ENCODE peak calls at places on chromosomes 13 and 19, in seven cellular contexts. One of them, this sample, is unnamed.

GRCh38 chr13:99926014-99926731 is 45.4 kb downstream of the ZIC5 start:
- DNase-seq in mesenchymal stem cell: no peak
- DNase-seq in H1: no peak
- DNase-seq in IMR-90: peak
- DNase-seq in neuronal stem cell: no peak
- DNase-seq in mesendoderm: no peak
- DNase-seq in trophoblast cell: peak
- DNase-seq in this sample: no peak

GRCh38 chr13:75129331-75129730 is 352.6 kb downstream of the TBC1D4 start:
- DNase-seq in H1: no peak
- DNase-seq in IMR-90: no peak
- DNase-seq in neuronal stem cell: no peak
- DNase-seq in mesenchymal stem cell: no peak
- DNase-seq in mesendoderm: no peak
- DNase-seq in trophoblast cell: no peak
- DNase-seq in this sample: no peak

GRCh38 chr13:38804536-38804935 is 117.7 kb downstream of the FREM2 start:
- DNase-seq in mesendoderm: no peak
- DNase-seq in H1: no peak
- DNase-seq in IMR-90: no peak
- DNase-seq in neuronal stem cell: no peak
- DNase-seq in trophoblast cell: no peak
- DNase-seq in mesenchymal stem cell: no peak
- DNase-seq in this sample: no peak

GRCh38 chr13:78370231-78370630 is 233.1 kb downstream of the POU4F1 start:
- DNase-seq in H1: no peak
- DNase-seq in IMR-90: no peak
- DNase-seq in mesendoderm: no peak
- DNase-seq in trophoblast cell: no peak
- DNase-seq in mesenchymal stem cell: no peak
- DNase-seq in neuronal stem cell: no peak
- DNase-seq in this sample: no peak

GRCh38 chr19:12603714-12604113 is 6.9 kb downstream of the ZNF490 start:
- DNase-seq in mesenchymal stem cell: no peak
- DNase-seq in mesendoderm: no peak
- DNase-seq in H1: no peak
- DNase-seq in trophoblast cell: no peak
- DNase-seq in neuronal stem cell: no peak
- DNase-seq in IMR-90: peak
- DNase-seq in this sample: no peak

GRCh38 chr19:801030-801860 is 4.0 kb downstream of the PTBP1 start:
- DNase-seq in IMR-90: no peak
- DNase-seq in mesendoderm: no peak
- DNase-seq in mesenchymal stem cell: no peak
- DNase-seq in H1: no peak
- DNase-seq in trophoblast cell: peak
- DNase-seq in neuronal stem cell: no peak
- DNase-seq in this sample: no peak

GRCh38 chr13:68584776-68585175 is 1354.6 kb upstream of the PCDH9 start:
- DNase-seq in trophoblast cell: no peak
- DNase-seq in neuronal stem cell: no peak
- DNase-seq in H1: no peak
- DNase-seq in IMR-90: no peak
- DNase-seq in mesendoderm: no peak
- DNase-seq in mesenchymal stem cell: no peak
- DNase-seq in this sample: no peak

GRCh38 chr19:56987184-56987583 is 132.6 kb upstream of the USP29 start:
- DNase-seq in IMR-90: no peak
- DNase-seq in mesendoderm: peak
- DNase-seq in H1: no peak
- DNase-seq in trophoblast cell: no peak
- DNase-seq in mesenchymal stem cell: no peak
- DNase-seq in neuronal stem cell: no peak
- DNase-seq in this sample: no peak

GRCh38 chr19:42277821-42278809 is 9.1 kb downstream of the CIC start:
- DNase-seq in mesenchymal stem cell: peak
- DNase-seq in H1: no peak
- DNase-seq in mesendoderm: no peak
- DNase-seq in IMR-90: no peak
- DNase-seq in trophoblast cell: no peak
- DNase-seq in neuronal stem cell: no peak
- DNase-seq in this sample: peak
- H3K23ac ChIP-seq in mesenchymal stem cell: no peak
- H3K23ac ChIP-seq in H1: no peak
- H3K23ac ChIP-seq in mesendoderm: no peak
- H3K23ac ChIP-seq in IMR-90: no peak
- H3K23ac ChIP-seq in trophoblast cell: no peak
- H3K23ac ChIP-seq in neuronal stem cell: peak
- H3K23ac ChIP-seq in this sample: no peak

GRCh38 chr13:112131740-112132113 is 64.8 kb downstream of the SOX1 start:
- DNase-seq in IMR-90: no peak
- DNase-seq in trophoblast cell: no peak
- DNase-seq in neuronal stem cell: no peak
- DNase-seq in H1: no peak
- DNase-seq in mesenchymal stem cell: no peak
- DNase-seq in mesendoderm: no peak
- DNase-seq in this sample: no peak

GRCh38 chr13:112129557-112129956 is 62.6 kb downstream of the SOX1 start:
- DNase-seq in H1: no peak
- DNase-seq in neuronal stem cell: no peak
- DNase-seq in mesenchymal stem cell: no peak
- DNase-seq in IMR-90: no peak
- DNase-seq in trophoblast cell: no peak
- DNase-seq in mesendoderm: no peak
- DNase-seq in this sample: no peak

GRCh38 chr13:112132619-112133018 is 65.7 kb downstream of the SOX1 start:
- DNase-seq in H1: no peak
- DNase-seq in mesendoderm: no peak
- DNase-seq in mesenchymal stem cell: no peak
- DNase-seq in IMR-90: no peak
- DNase-seq in trophoblast cell: no peak
- DNase-seq in neuronal stem cell: no peak
- DNase-seq in this sample: no peak

GRCh38 chr13:112132142-112132541 is 65.2 kb downstream of the SOX1 start:
- DNase-seq in H1: no peak
- DNase-seq in trophoblast cell: no peak
- DNase-seq in mesenchymal stem cell: no peak
- DNase-seq in IMR-90: no peak
- DNase-seq in neuronal stem cell: no peak
- DNase-seq in mesendoderm: no peak
- DNase-seq in this sample: no peak

DNA sequence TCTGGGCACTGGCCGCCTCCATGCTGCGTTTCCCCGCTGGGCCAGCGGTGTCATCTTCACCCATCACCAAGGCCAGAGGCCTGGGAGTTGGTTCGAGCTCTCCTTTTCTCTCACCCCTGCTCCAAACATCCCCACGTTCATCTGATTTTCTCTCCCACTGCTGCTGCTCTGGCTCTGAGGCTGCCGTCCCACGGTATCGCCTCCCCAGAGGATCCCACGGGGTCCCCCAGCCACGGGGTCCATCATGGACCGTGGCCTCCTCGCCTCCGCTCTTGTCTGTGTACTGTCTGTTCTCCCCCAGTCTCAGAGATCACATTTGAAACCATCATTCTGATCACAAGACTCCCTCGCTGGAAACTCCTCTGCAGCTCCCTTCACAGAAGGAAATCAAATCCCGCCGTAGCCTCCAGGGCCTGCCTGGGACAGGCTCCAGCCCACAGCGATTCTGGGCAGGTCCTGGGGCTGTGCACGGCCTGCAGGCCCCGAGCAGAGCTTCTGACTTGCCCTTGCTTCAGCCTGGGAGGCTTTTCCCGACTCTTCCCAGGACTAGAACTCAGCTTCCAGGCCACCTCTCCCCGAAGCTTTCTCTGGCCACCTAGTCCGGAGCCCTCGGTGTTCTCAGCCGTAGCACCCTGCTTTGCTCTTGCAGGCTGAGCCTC is 64.3 kb downstream of the SOX1 start:
- DNase-seq in H1: no peak
- DNase-seq in trophoblast cell: no peak
- DNase-seq in mesendoderm: no peak
- DNase-seq in mesenchymal stem cell: no peak
- DNase-seq in IMR-90: no peak
- DNase-seq in neuronal stem cell: no peak
- DNase-seq in this sample: no peak
- H2BK120ac ChIP-seq in H1: no peak
- H2BK120ac ChIP-seq in trophoblast cell: no peak
- H2BK120ac ChIP-seq in mesendoderm: no peak
- H2BK120ac ChIP-seq in mesenchymal stem cell: no peak
- H2BK120ac ChIP-seq in IMR-90: no peak
- H2BK120ac ChIP-seq in neuronal stem cell: peak
- H2BK120ac ChIP-seq in this sample: no peak

GRCh38 chr13:37058801-37059135 is 720 bp downstream of the SUPT20H start:
- DNase-seq in mesenchymal stem cell: no peak
- DNase-seq in IMR-90: no peak
- DNase-seq in neuronal stem cell: no peak
- DNase-seq in mesendoderm: no peak
- DNase-seq in trophoblast cell: no peak
- DNase-seq in H1: no peak
- DNase-seq in this sample: peak
- H3K23ac ChIP-seq in mesenchymal stem cell: no peak
- H3K23ac ChIP-seq in IMR-90: peak
- H3K23ac ChIP-seq in neuronal stem cell: no peak
- H3K23ac ChIP-seq in mesendoderm: no peak
- H3K23ac ChIP-seq in trophoblast cell: no peak
- H3K23ac ChIP-seq in H1: no peak
- H3K23ac ChIP-seq in this sample: no peak

GRCh38 chr13:30802953-30803478 is 67.7 kb downstream of the ALOX5AP start:
- DNase-seq in mesendoderm: peak
- DNase-seq in neuronal stem cell: peak
- DNase-seq in H1: peak
- DNase-seq in trophoblast cell: peak
- DNase-seq in mesenchymal stem cell: peak
- DNase-seq in IMR-90: peak
- DNase-seq in this sample: peak
- H2BK120ac ChIP-seq in mesendoderm: no peak
- H2BK120ac ChIP-seq in neuronal stem cell: no peak
- H2BK120ac ChIP-seq in H1: no peak
- H2BK120ac ChIP-seq in trophoblast cell: peak
- H2BK120ac ChIP-seq in mesenchymal stem cell: no peak
- H2BK120ac ChIP-seq in IMR-90: peak
- H2BK120ac ChIP-seq in this sample: no peak

DNA sequence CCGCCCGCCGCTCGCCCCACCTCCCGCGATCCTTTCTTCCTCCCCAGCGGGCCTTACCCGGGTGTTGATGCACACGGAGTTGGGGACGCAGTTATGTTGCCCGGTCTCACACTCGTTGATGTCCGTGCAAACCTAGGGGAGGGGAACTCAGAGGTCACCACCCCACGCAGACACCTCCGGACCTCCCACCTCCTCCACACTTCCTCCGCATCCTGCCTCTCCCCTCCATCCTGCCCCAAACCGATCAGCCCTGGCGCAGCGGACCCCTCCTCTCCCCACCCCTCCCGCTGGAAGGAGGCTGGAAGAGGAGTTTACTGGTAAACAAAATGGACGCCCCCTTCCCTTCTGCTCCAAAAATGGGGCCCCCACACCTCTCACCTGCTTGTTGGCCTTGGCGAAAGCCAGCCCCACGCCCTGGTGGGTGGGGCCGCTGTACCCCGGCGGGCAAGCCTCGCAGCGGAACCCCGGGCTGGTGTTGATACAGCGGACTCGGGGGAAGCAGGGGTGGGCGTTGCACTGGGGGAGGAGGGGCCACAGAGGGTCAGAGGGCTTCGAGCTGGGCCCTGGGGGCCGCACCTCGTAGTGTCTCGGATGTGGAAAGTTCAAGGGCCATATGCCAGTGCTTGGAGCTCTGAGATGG is 2.2 kb downstream of the COMP start:
- DNase-seq in mesendoderm: no peak
- DNase-seq in neuronal stem cell: no peak
- DNase-seq in IMR-90: no peak
- DNase-seq in trophoblast cell: no peak
- DNase-seq in H1: no peak
- DNase-seq in mesenchymal stem cell: no peak
- DNase-seq in this sample: no peak
- H3K23ac ChIP-seq in mesendoderm: no peak
- H3K23ac ChIP-seq in neuronal stem cell: peak
- H3K23ac ChIP-seq in IMR-90: no peak
- H3K23ac ChIP-seq in trophoblast cell: no peak
- H3K23ac ChIP-seq in H1: no peak
- H3K23ac ChIP-seq in mesenchymal stem cell: no peak
- H3K23ac ChIP-seq in this sample: no peak

GRCh38 chr13:110559986-110560385 is 1.5 kb downstream of the RAB20 start:
- DNase-seq in neuronal stem cell: no peak
- DNase-seq in mesendoderm: no peak
- DNase-seq in mesenchymal stem cell: no peak
- DNase-seq in trophoblast cell: no peak
- DNase-seq in H1: no peak
- DNase-seq in IMR-90: no peak
- DNase-seq in this sample: no peak
- H2BK120ac ChIP-seq in neuronal stem cell: no peak
- H2BK120ac ChIP-seq in mesendoderm: no peak
- H2BK120ac ChIP-seq in mesenchymal stem cell: no peak
- H2BK120ac ChIP-seq in trophoblast cell: no peak
- H2BK120ac ChIP-seq in H1: no peak
- H2BK120ac ChIP-seq in IMR-90: no peak
- H2BK120ac ChIP-seq in this sample: no peak

DNA sequence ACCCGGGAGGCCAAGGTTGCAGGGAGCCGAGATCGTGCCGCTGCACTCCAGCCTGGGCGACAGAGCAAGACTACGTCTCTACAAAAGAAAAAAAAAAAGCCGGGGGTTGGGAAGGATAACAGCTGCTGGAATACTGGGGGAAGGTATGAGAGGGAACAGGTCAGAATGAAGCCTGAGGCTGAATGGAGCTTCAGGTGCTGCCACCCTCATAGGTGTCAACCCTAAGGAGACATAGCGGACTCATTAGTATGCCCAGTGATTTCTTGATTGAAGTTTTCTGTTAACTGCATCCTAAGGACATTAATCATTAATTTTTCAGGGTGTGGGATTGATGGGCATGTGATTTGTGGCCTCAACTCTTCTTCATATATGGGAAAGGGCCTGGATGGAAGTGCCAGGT is 6.0 kb downstream of the SMARCA4 start:
- DNase-seq in neuronal stem cell: no peak
- DNase-seq in trophoblast cell: peak
- DNase-seq in H1: no peak
- DNase-seq in IMR-90: no peak
- DNase-seq in mesendoderm: no peak
- DNase-seq in mesenchymal stem cell: no peak
- DNase-seq in this sample: no peak
- H3K23ac ChIP-seq in neuronal stem cell: no peak
- H3K23ac ChIP-seq in trophoblast cell: no peak
- H3K23ac ChIP-seq in H1: no peak
- H3K23ac ChIP-seq in IMR-90: no peak
- H3K23ac ChIP-seq in mesendoderm: no peak
- H3K23ac ChIP-seq in mesenchymal stem cell: no peak
- H3K23ac ChIP-seq in this sample: no peak

DNA sequence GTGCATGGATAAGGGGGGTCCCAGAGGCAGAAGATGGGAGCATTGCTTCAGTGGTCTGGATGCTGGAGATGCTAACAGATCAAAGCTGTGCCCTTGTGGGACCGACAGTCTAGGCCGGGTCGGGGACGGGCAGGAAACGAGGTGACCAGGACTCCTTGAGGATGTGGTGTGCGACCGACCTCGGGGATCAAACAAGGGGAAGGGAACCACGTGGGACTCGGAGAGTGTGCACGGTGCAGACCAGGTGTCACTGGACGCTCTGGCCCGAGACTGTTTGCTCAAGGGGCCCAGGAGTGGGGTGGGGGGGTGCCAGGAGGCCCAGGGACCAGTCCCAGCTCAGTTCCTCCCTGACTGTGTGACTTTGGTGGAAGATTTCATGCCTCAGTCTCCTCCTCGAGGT is 6.0 kb downstream of the NFIC start:
- DNase-seq in mesendoderm: no peak
- DNase-seq in IMR-90: no peak
- DNase-seq in trophoblast cell: no peak
- DNase-seq in mesenchymal stem cell: no peak
- DNase-seq in neuronal stem cell: no peak
- DNase-seq in H1: no peak
- DNase-seq in this sample: no peak
- H2BK120ac ChIP-seq in mesendoderm: no peak
- H2BK120ac ChIP-seq in IMR-90: no peak
- H2BK120ac ChIP-seq in trophoblast cell: no peak
- H2BK120ac ChIP-seq in mesenchymal stem cell: no peak
- H2BK120ac ChIP-seq in neuronal stem cell: no peak
- H2BK120ac ChIP-seq in H1: no peak
- H2BK120ac ChIP-seq in this sample: no peak

This sample was measured in H9.